ENCODE peak calls at places on chromosomes 11 and 22, in eight cellular contexts. One of them, this sample, is unnamed.

GRCh38 chr11:67400942-67401494 is 640 bp downstream of the PPP1CA start:
- DNase-seq in neural crest cell: no peak
- DNase-seq in progenitor cell of endocrine pancreas: no peak
- DNase-seq in Right ventricle myocardium superior: peak; percentile 57
- DNase-seq in heart left ventricle: no peak
- DNase-seq in stimulated activated CD4-positive, alpha-beta T cell treated with anti-CD3 and anti-CD28 coated beads, Interleukin-1b, Interleukin-23, amount 100 ng/mL, for 1 hour: no peak
- DNase-seq in DMS153: no peak
- DNase-seq in PC-9: no peak
- DNase-seq in this sample: no peak

GRCh38 chr11:67437082-67437821 is at the start of gene PTPRCAP:
- DNase-seq in Right ventricle myocardium superior: no peak
- DNase-seq in PC-9: no peak
- DNase-seq in heart left ventricle: no peak
- DNase-seq in DMS153: no peak
- DNase-seq in stimulated activated CD4-positive, alpha-beta T cell treated with anti-CD3 and anti-CD28 coated beads, Interleukin-1b, Interleukin-23, amount 100 ng/mL, for 1 hour: peak; percentile 63
- DNase-seq in neural crest cell: no peak
- DNase-seq in progenitor cell of endocrine pancreas: no peak
- DNase-seq in this sample: no peak

GRCh38 chr11:71209656-71210055 is 42.7 kb downstream of the SHANK2 start:
- DNase-seq in DMS153: no peak
- DNase-seq in heart left ventricle: no peak
- DNase-seq in PC-9: no peak
- DNase-seq in stimulated activated CD4-positive, alpha-beta T cell treated with anti-CD3 and anti-CD28 coated beads, Interleukin-1b, Interleukin-23, amount 100 ng/mL, for 1 hour: no peak
- DNase-seq in neural crest cell: no peak
- DNase-seq in Right ventricle myocardium superior: no peak
- DNase-seq in progenitor cell of endocrine pancreas: no peak
- DNase-seq in this sample: no peak

GRCh38 chr22:37242395-37242918 is 1.6 kb downstream of the RAC2 start:
- DNase-seq in Right ventricle myocardium superior: peak; percentile 82
- DNase-seq in stimulated activated CD4-positive, alpha-beta T cell treated with anti-CD3 and anti-CD28 coated beads, Interleukin-1b, Interleukin-23, amount 100 ng/mL, for 1 hour: peak; percentile 82
- DNase-seq in PC-9: peak; percentile 49
- DNase-seq in progenitor cell of endocrine pancreas: no peak
- DNase-seq in DMS153: no peak
- DNase-seq in heart left ventricle: peak; percentile 64
- DNase-seq in neural crest cell: no peak
- DNase-seq in this sample: peak; percentile 43

GRCh38 chr11:2687223-2687530 is 12.6 kb downstream of the KCNQ1OT1 start:
- DNase-seq in stimulated activated CD4-positive, alpha-beta T cell treated with anti-CD3 and anti-CD28 coated beads, Interleukin-1b, Interleukin-23, amount 100 ng/mL, for 1 hour: no peak
- DNase-seq in neural crest cell: no peak
- DNase-seq in progenitor cell of endocrine pancreas: no peak
- DNase-seq in heart left ventricle: no peak
- DNase-seq in Right ventricle myocardium superior: peak; percentile 4
- DNase-seq in PC-9: no peak
- DNase-seq in DMS153: no peak
- DNase-seq in this sample: no peak

GRCh38 chr11:66868726-66869291 is 11.9 kb downstream of the LRFN4 start:
- DNase-seq in heart left ventricle: no peak
- DNase-seq in Right ventricle myocardium superior: no peak
- DNase-seq in DMS153: no peak
- DNase-seq in progenitor cell of endocrine pancreas: peak; percentile 61
- DNase-seq in stimulated activated CD4-positive, alpha-beta T cell treated with anti-CD3 and anti-CD28 coated beads, Interleukin-1b, Interleukin-23, amount 100 ng/mL, for 1 hour: peak; percentile 51
- DNase-seq in neural crest cell: no peak
- DNase-seq in PC-9: no peak
- DNase-seq in this sample: no peak

GRCh38 chr22:41857160-41857859 is 24.4 kb downstream of the SREBF2 start:
- DNase-seq in Right ventricle myocardium superior: no peak
- DNase-seq in progenitor cell of endocrine pancreas: no peak
- DNase-seq in PC-9: peak; percentile 67
- DNase-seq in neural crest cell: peak; percentile 33
- DNase-seq in stimulated activated CD4-positive, alpha-beta T cell treated with anti-CD3 and anti-CD28 coated beads, Interleukin-1b, Interleukin-23, amount 100 ng/mL, for 1 hour: peak; percentile 50
- DNase-seq in heart left ventricle: peak; percentile 40
- DNase-seq in DMS153: peak; percentile 12
- DNase-seq in this sample: peak; percentile 33

GRCh38 chr11:73168925-73169579 is 26.9 kb upstream of the FCHSD2 start:
- DNase-seq in neural crest cell: no peak
- DNase-seq in PC-9: no peak
- DNase-seq in stimulated activated CD4-positive, alpha-beta T cell treated with anti-CD3 and anti-CD28 coated beads, Interleukin-1b, Interleukin-23, amount 100 ng/mL, for 1 hour: no peak
- DNase-seq in heart left ventricle: no peak
- DNase-seq in progenitor cell of endocrine pancreas: no peak
- DNase-seq in DMS153: no peak
- DNase-seq in Right ventricle myocardium superior: no peak
- DNase-seq in this sample: no peak

GRCh38 chr11:76216536-76217326 is 10.4 kb upstream of the WNT11 start:
- DNase-seq in neural crest cell: no peak
- DNase-seq in DMS153: no peak
- DNase-seq in heart left ventricle: no peak
- DNase-seq in progenitor cell of endocrine pancreas: no peak
- DNase-seq in Right ventricle myocardium superior: peak; percentile 43
- DNase-seq in PC-9: no peak
- DNase-seq in stimulated activated CD4-positive, alpha-beta T cell treated with anti-CD3 and anti-CD28 coated beads, Interleukin-1b, Interleukin-23, amount 100 ng/mL, for 1 hour: no peak
- DNase-seq in this sample: no peak

GRCh38 chr11:7672960-7673723 is at the start of gene CYB5R2:
- DNase-seq in PC-9: peak; percentile 50
- DNase-seq in heart left ventricle: peak; percentile 79
- DNase-seq in progenitor cell of endocrine pancreas: peak; percentile 37
- DNase-seq in stimulated activated CD4-positive, alpha-beta T cell treated with anti-CD3 and anti-CD28 coated beads, Interleukin-1b, Interleukin-23, amount 100 ng/mL, for 1 hour: no peak
- DNase-seq in neural crest cell: peak; percentile 47
- DNase-seq in DMS153: no peak
- DNase-seq in Right ventricle myocardium superior: peak; percentile 82
- DNase-seq in this sample: peak; percentile 92

GRCh38 chr11:20274031-20274430 is 89.5 kb upstream of the HTATIP2 start:
- DNase-seq in stimulated activated CD4-positive, alpha-beta T cell treated with anti-CD3 and anti-CD28 coated beads, Interleukin-1b, Interleukin-23, amount 100 ng/mL, for 1 hour: no peak
- DNase-seq in progenitor cell of endocrine pancreas: no peak
- DNase-seq in neural crest cell: no peak
- DNase-seq in PC-9: no peak
- DNase-seq in DMS153: no peak
- DNase-seq in Right ventricle myocardium superior: no peak
- DNase-seq in heart left ventricle: no peak
- DNase-seq in this sample: no peak

This sample was measured in AG20443.